ENCODE peak calls at places on chromosomes 16 and 17, in seven cellular contexts. P is IMR-90, J is neuronal stem cell, W is mesenchymal stem cell, Q is mesendoderm, D is H1, H is trophoblast cell. Y is an unnamed sample.

GRCh38 chr16:87347932-87348615 is 30.9 kb upstream of the C16orf95 start:
- DNase-seq in P (no peak), J (no peak), W (no peak), Q (no peak), D (no peak), H (no peak), Y (no peak)

GRCh38 chr17:35730400-35731005 is 936 bp upstream of the RASL10B start:
- DNase-seq in P (no peak), J (no peak), W (no peak), Q (no peak), D (no peak), H (no peak), Y (no peak)

GRCh38 chr16:10919003-10919351 is 23.3 kb downstream of the DEXI start:
- DNase-seq in P (no peak), J (no peak), W (no peak), Q (no peak), D (no peak), H (no peak), Y (no peak)

GRCh38 chr16:3001316-3001715 is 11.4 kb upstream of the CLDN9 start:
- DNase-seq in P (no peak), J (no peak), W (no peak), Q (peak; percentile 56), D (no peak), H (no peak), Y (peak; percentile 76)

GRCh38 chr17:61465550-61466237 is 13.5 kb downstream of the TBX4 start:
- DNase-seq in P (no peak), J (no peak), W (no peak), Q (no peak), D (no peak), H (no peak), Y (peak; percentile 23)

GRCh38 chr17:45005700-45006099 is 37.6 kb upstream of the C1QL1 start:
- DNase-seq in P (no peak), J (no peak), W (no peak), Q (no peak), D (no peak), H (no peak), Y (no peak)

GRCh38 chr16:57653936-57654335 is 14.2 kb upstream of the ADGRG3 start:
- DNase-seq in P (no peak), J (no peak), W (no peak), Q (no peak), D (no peak), H (peak; percentile 72), Y (no peak)

GRCh38 chr16:23974223-23974622 is 138.4 kb downstream of the PRKCB start:
- DNase-seq in P (no peak), J (peak; percentile 65), W (no peak), Q (peak; percentile 86), D (peak; percentile 73), H (no peak), Y (peak; percentile 81)

GRCh38 chr16:78993342-78993741 is 607.2 kb downstream of the MAF start:
- DNase-seq in P (no peak), J (no peak), W (no peak), Q (no peak), D (no peak), H (no peak), Y (no peak)

GRCh38 chr16:81385031-81385756 is 59.4 kb upstream of the CMIP start:
- DNase-seq in P (no peak), J (no peak), W (no peak), Q (no peak), D (no peak), H (no peak), Y (no peak)

GRCh38 chr16:7372095-7372494 is 39.5 kb downstream of the RBFOX1 start:
- DNase-seq in P (no peak), J (no peak), W (no peak), Q (no peak), D (no peak), H (no peak), Y (no peak)

GRCh38 chr17:1573932-1574696 is 11.5 kb upstream of the PITPNA start:
- DNase-seq in P (peak; percentile 66), J (peak; percentile 55), W (peak; percentile 77), Q (peak; percentile 79), D (peak; percentile 94), H (peak; percentile 67), Y (peak; percentile 93)

GRCh38 chr16:6482861-6483530 is 849.6 kb upstream of the RBFOX1 start:
- DNase-seq in P (no peak), J (no peak), W (no peak), Q (no peak), D (peak; percentile 50), H (no peak), Y (peak; percentile 28)

GRCh38 chr16:88368036-88368435 is 14.7 kb upstream of the ZNF469 start:
- DNase-seq in P (no peak), J (no peak), W (no peak), Q (no peak), D (no peak), H (no peak), Y (no peak)

GRCh38 chr17:59753522-59754467 is 46.3 kb downstream of the VMP1 start:
- DNase-seq in P (peak; percentile 93), J (peak; percentile 72), W (peak; percentile 90), Q (peak; percentile 85), D (no peak), H (peak; percentile 44), Y (no peak)

GRCh38 chr17:43917348-43918025 is 10.2 kb upstream of the MPP2 start:
- DNase-seq in P (peak; percentile 10), J (no peak), W (peak; percentile 26), Q (peak; percentile 77), D (peak; percentile 84), H (peak; percentile 30), Y (peak; percentile 87)

GRCh38 chr17:38460716-38461650 is 32.7 kb downstream of the ARHGAP23 start:
- DNase-seq in P (no peak), J (no peak), W (no peak), Q (no peak), D (no peak), H (no peak), Y (no peak)

GRCh38 chr17:12348476-12348875 is 317.2 kb upstream of the MYOCD start:
- DNase-seq in P (peak; percentile 35), J (no peak), W (peak; percentile 14), Q (peak; percentile 10), D (no peak), H (no peak), Y (no peak)

GRCh38 chr16:52912565-52913173 is 140.0 kb downstream of the CHD9NB start:
- DNase-seq in P (peak; percentile 49), J (peak; percentile 66), W (peak; percentile 31), Q (peak; percentile 83), D (peak; percentile 82), H (peak; percentile 18), Y (peak; percentile 80)

GRCh38 chr17:58277107-58277506 is 3.6 kb downstream of the MPO start:
- DNase-seq in P (peak; percentile 8), J (no peak), W (no peak), Q (peak; percentile 29), D (no peak), H (no peak), Y (no peak)

GRCh38 chr16:1532081-1532760 is 1.2 kb upstream of the TMEM204 start:
- DNase-seq in P (no peak), J (no peak), W (peak; percentile 38), Q (no peak), D (no peak), H (no peak), Y (no peak)

GRCh38 chr17:48925251-48925990 is 17.2 kb downstream of the UBE2Z start:
- DNase-seq in P (no peak), J (no peak), W (no peak), Q (no peak), D (no peak), H (no peak), Y (no peak)

GRCh38 chr17:31456814-31457213 is 65.3 kb downstream of the RAB11FIP4 start:
- DNase-seq in P (no peak), J (no peak), W (no peak), Q (no peak), D (no peak), H (no peak), Y (no peak)

GRCh38 chr17:40518401-40519088 is 17.1 kb upstream of the TNS4 start:
- DNase-seq in P (no peak), J (no peak), W (no peak), Q (peak; percentile 91), D (no peak), H (peak; percentile 75), Y (peak; percentile 73)
- H3K18ac ChIP-seq in P (no peak overlapping the region), J (peak overlapping the region; percentile 3), W (no peak overlapping the region), Q (peak overlapping the region; percentile 41), D (peak overlapping the region; percentile 4), H (no peak overlapping the region), Y (no peak overlapping the region)

DNA sequence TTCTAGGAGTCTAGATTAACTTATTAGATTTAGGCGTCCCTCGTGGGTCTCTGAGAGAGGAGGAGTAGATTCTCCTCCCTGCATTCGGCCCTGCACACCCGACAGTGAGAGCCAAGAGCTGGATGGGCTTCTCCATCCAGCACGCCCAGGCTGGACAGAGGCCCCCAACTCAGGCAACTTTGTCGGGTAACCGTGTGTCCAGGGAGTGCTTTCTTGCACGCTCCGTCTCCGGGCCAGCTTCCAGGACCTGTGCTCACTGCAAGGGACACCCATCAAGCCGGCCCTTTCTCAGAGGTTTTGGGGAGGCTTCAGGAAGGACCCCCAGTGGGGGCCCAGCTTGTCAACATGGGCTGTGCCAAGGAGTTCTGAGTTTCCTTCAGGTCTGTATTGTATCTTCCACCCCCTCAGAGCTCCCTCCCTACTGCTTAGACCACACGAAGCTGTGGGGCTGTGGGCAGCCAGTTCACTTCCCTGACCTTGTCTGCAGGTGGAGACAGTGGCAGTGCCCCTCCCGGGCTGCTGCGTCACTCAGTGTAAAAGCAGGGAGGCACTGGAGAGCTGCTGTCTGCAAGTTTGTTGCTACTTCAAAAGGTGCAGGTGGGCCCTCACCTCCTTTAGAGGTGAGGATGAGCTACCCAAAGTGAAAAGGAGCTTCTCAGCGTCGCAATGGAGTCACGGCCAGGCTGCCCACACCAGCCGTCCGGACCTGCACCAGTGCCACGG is 24.0 kb upstream of the C16orf78 start:
- DNase-seq in P (no peak), J (no peak), W (no peak), Q (no peak), D (no peak), H (no peak), Y (no peak)
- H3K18ac ChIP-seq in P (no peak overlapping the region), J (no peak overlapping the region), W (no peak overlapping the region), Q (no peak overlapping the region), D (no peak overlapping the region), H (no peak overlapping the region), Y (no peak overlapping the region)

DNA sequence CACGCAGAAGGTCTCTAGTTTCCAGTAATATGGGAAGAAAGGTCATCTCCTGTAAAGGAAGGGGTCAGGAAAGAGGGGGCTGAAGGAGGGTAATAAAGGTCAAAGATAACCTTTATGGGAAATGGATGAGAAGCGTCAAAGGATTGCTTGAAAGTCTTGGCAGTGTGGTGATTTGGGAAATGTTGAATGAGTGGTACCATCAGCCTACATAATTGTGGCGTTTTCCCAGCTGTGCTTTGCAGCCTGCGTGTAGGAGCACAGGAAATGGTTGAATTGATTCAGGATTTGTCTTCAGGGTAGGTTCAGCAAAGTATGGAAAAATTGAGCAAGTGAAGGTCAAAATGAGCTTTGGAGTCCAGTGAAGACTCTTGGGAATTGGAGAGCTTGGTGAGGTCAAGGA is 115.8 kb upstream of the NOL11 start:
- DNase-seq in P (no peak), J (no peak), W (peak; percentile 23), Q (no peak), D (no peak), H (no peak), Y (no peak)
- H3K18ac ChIP-seq in P (no peak overlapping the region), J (no peak overlapping the region), W (no peak overlapping the region), Q (no peak overlapping the region), D (no peak overlapping the region), H (no peak overlapping the region), Y (no peak overlapping the region)

GRCh38 chr16:72434159-72434558 is 262.2 kb upstream of the PMFBP1 start:
- DNase-seq in P (peak; percentile 47), J (peak; percentile 17), W (peak; percentile 21), Q (peak; percentile 68), D (no peak), H (no peak), Y (no peak)
- H3K18ac ChIP-seq in P (no peak overlapping the region), J (no peak overlapping the region), W (no peak overlapping the region), Q (no peak overlapping the region), D (no peak overlapping the region), H (no peak overlapping the region), Y (no peak overlapping the region)

GRCh38 chr17:56739376-56739775 is 94.3 kb downstream of the C17orf67 start:
- DNase-seq in P (peak; percentile 65), J (no peak), W (no peak), Q (no peak), D (no peak), H (no peak), Y (no peak)
- H3K18ac ChIP-seq in P (no peak overlapping the region), J (no peak overlapping the region), W (no peak overlapping the region), Q (no peak overlapping the region), D (no peak overlapping the region), H (no peak overlapping the region), Y (no peak overlapping the region)